ENCODE peak calls at places on chromosomes 1 and 21, in seven cellular contexts. One of them, this sample, is unnamed.

GRCh38 chr1:56973898-56974752 is 8.3 kb upstream of the C8B start:
- ATAC-seq in activated naive CD8-positive, alpha-beta T cell treated with anti-CD3 and anti-CD28 coated beads, Interleukin-2, amount 50 U/mL, for 24 hours: no peak
- ATAC-seq in gastroesophageal sphincter: no peak
- ATAC-seq in stimulated activated effector memory CD8-positive, alpha-beta T cell treated with anti-CD3 and anti-CD28 coated beads, Interleukin-12 subunit alpha, Interleukin-12 subunit beta, amount 100 ng/mL, for 72 hours: no peak
- ATAC-seq in naive thymus-derived CD8-positive, alpha-beta T cell: no peak
- ATAC-seq in effector memory CD8-positive, alpha-beta T cell: no peak
- ATAC-seq in CD4-positive, CD25-positive, alpha-beta regulatory T cell: no peak
- ATAC-seq in this sample: no peak

GRCh38 chr1:245310605-245311531 is 156.1 kb downstream of the KIF26B start:
- ATAC-seq in stimulated activated effector memory CD8-positive, alpha-beta T cell treated with anti-CD3 and anti-CD28 coated beads, Interleukin-12 subunit alpha, Interleukin-12 subunit beta, amount 100 ng/mL, for 72 hours: no peak
- ATAC-seq in naive thymus-derived CD8-positive, alpha-beta T cell: peak
- ATAC-seq in effector memory CD8-positive, alpha-beta T cell: no peak
- ATAC-seq in CD4-positive, CD25-positive, alpha-beta regulatory T cell: peak
- ATAC-seq in activated naive CD8-positive, alpha-beta T cell treated with anti-CD3 and anti-CD28 coated beads, Interleukin-2, amount 50 U/mL, for 24 hours: peak
- ATAC-seq in gastroesophageal sphincter: peak
- ATAC-seq in this sample: peak

GRCh38 chr1:192768463-192768862 is 40.4 kb upstream of the RGS2 start:
- ATAC-seq in gastroesophageal sphincter: no peak
- ATAC-seq in effector memory CD8-positive, alpha-beta T cell: no peak
- ATAC-seq in activated naive CD8-positive, alpha-beta T cell treated with anti-CD3 and anti-CD28 coated beads, Interleukin-2, amount 50 U/mL, for 24 hours: no peak
- ATAC-seq in stimulated activated effector memory CD8-positive, alpha-beta T cell treated with anti-CD3 and anti-CD28 coated beads, Interleukin-12 subunit alpha, Interleukin-12 subunit beta, amount 100 ng/mL, for 72 hours: no peak
- ATAC-seq in CD4-positive, CD25-positive, alpha-beta regulatory T cell: no peak
- ATAC-seq in naive thymus-derived CD8-positive, alpha-beta T cell: no peak
- ATAC-seq in this sample: no peak

GRCh38 chr1:168341576-168341975 is 60.9 kb downstream of the TBX19 start:
- ATAC-seq in stimulated activated effector memory CD8-positive, alpha-beta T cell treated with anti-CD3 and anti-CD28 coated beads, Interleukin-12 subunit alpha, Interleukin-12 subunit beta, amount 100 ng/mL, for 72 hours: peak
- ATAC-seq in activated naive CD8-positive, alpha-beta T cell treated with anti-CD3 and anti-CD28 coated beads, Interleukin-2, amount 50 U/mL, for 24 hours: no peak
- ATAC-seq in naive thymus-derived CD8-positive, alpha-beta T cell: no peak
- ATAC-seq in effector memory CD8-positive, alpha-beta T cell: no peak
- ATAC-seq in gastroesophageal sphincter: no peak
- ATAC-seq in CD4-positive, CD25-positive, alpha-beta regulatory T cell: no peak
- ATAC-seq in this sample: no peak

GRCh38 chr1:109134423-109134822 is 20.5 kb downstream of the ELAPOR1 start:
- ATAC-seq in stimulated activated effector memory CD8-positive, alpha-beta T cell treated with anti-CD3 and anti-CD28 coated beads, Interleukin-12 subunit alpha, Interleukin-12 subunit beta, amount 100 ng/mL, for 72 hours: no peak
- ATAC-seq in activated naive CD8-positive, alpha-beta T cell treated with anti-CD3 and anti-CD28 coated beads, Interleukin-2, amount 50 U/mL, for 24 hours: no peak
- ATAC-seq in naive thymus-derived CD8-positive, alpha-beta T cell: peak
- ATAC-seq in gastroesophageal sphincter: no peak
- ATAC-seq in effector memory CD8-positive, alpha-beta T cell: no peak
- ATAC-seq in CD4-positive, CD25-positive, alpha-beta regulatory T cell: no peak
- ATAC-seq in this sample: no peak

GRCh38 chr1:63843010-63843409 is 69.2 kb downstream of the ROR1 start:
- ATAC-seq in activated naive CD8-positive, alpha-beta T cell treated with anti-CD3 and anti-CD28 coated beads, Interleukin-2, amount 50 U/mL, for 24 hours: no peak
- ATAC-seq in stimulated activated effector memory CD8-positive, alpha-beta T cell treated with anti-CD3 and anti-CD28 coated beads, Interleukin-12 subunit alpha, Interleukin-12 subunit beta, amount 100 ng/mL, for 72 hours: no peak
- ATAC-seq in CD4-positive, CD25-positive, alpha-beta regulatory T cell: no peak
- ATAC-seq in effector memory CD8-positive, alpha-beta T cell: no peak
- ATAC-seq in naive thymus-derived CD8-positive, alpha-beta T cell: no peak
- ATAC-seq in gastroesophageal sphincter: no peak
- ATAC-seq in this sample: no peak

GRCh38 chr21:39040494-39041110 is 142.6 kb downstream of the PSMG1 start:
- ATAC-seq in effector memory CD8-positive, alpha-beta T cell: no peak
- ATAC-seq in stimulated activated effector memory CD8-positive, alpha-beta T cell treated with anti-CD3 and anti-CD28 coated beads, Interleukin-12 subunit alpha, Interleukin-12 subunit beta, amount 100 ng/mL, for 72 hours: no peak
- ATAC-seq in activated naive CD8-positive, alpha-beta T cell treated with anti-CD3 and anti-CD28 coated beads, Interleukin-2, amount 50 U/mL, for 24 hours: no peak
- ATAC-seq in gastroesophageal sphincter: no peak
- ATAC-seq in CD4-positive, CD25-positive, alpha-beta regulatory T cell: no peak
- ATAC-seq in naive thymus-derived CD8-positive, alpha-beta T cell: no peak
- ATAC-seq in this sample: no peak

GRCh38 chr1:24751833-24752232 is 6.6 kb downstream of the CLIC4 start:
- ATAC-seq in CD4-positive, CD25-positive, alpha-beta regulatory T cell: no peak
- ATAC-seq in gastroesophageal sphincter: peak
- ATAC-seq in effector memory CD8-positive, alpha-beta T cell: no peak
- ATAC-seq in naive thymus-derived CD8-positive, alpha-beta T cell: no peak
- ATAC-seq in stimulated activated effector memory CD8-positive, alpha-beta T cell treated with anti-CD3 and anti-CD28 coated beads, Interleukin-12 subunit alpha, Interleukin-12 subunit beta, amount 100 ng/mL, for 72 hours: no peak
- ATAC-seq in activated naive CD8-positive, alpha-beta T cell treated with anti-CD3 and anti-CD28 coated beads, Interleukin-2, amount 50 U/mL, for 24 hours: no peak
- ATAC-seq in this sample: no peak

GRCh38 chr1:219247441-219247840 is 73.8 kb downstream of the LYPLAL1 start:
- ATAC-seq in CD4-positive, CD25-positive, alpha-beta regulatory T cell: no peak
- ATAC-seq in stimulated activated effector memory CD8-positive, alpha-beta T cell treated with anti-CD3 and anti-CD28 coated beads, Interleukin-12 subunit alpha, Interleukin-12 subunit beta, amount 100 ng/mL, for 72 hours: no peak
- ATAC-seq in gastroesophageal sphincter: no peak
- ATAC-seq in effector memory CD8-positive, alpha-beta T cell: no peak
- ATAC-seq in naive thymus-derived CD8-positive, alpha-beta T cell: no peak
- ATAC-seq in activated naive CD8-positive, alpha-beta T cell treated with anti-CD3 and anti-CD28 coated beads, Interleukin-2, amount 50 U/mL, for 24 hours: no peak
- ATAC-seq in this sample: no peak

GRCh38 chr1:17207046-17207445 is 2.1 kb downstream of the PADI1 start:
- ATAC-seq in stimulated activated effector memory CD8-positive, alpha-beta T cell treated with anti-CD3 and anti-CD28 coated beads, Interleukin-12 subunit alpha, Interleukin-12 subunit beta, amount 100 ng/mL, for 72 hours: no peak
- ATAC-seq in effector memory CD8-positive, alpha-beta T cell: no peak
- ATAC-seq in gastroesophageal sphincter: no peak
- ATAC-seq in CD4-positive, CD25-positive, alpha-beta regulatory T cell: no peak
- ATAC-seq in activated naive CD8-positive, alpha-beta T cell treated with anti-CD3 and anti-CD28 coated beads, Interleukin-2, amount 50 U/mL, for 24 hours: no peak
- ATAC-seq in naive thymus-derived CD8-positive, alpha-beta T cell: no peak
- ATAC-seq in this sample: peak

GRCh38 chr21:31658053-31658452 is 1.4 kb upstream of the SOD1 start:
- ATAC-seq in effector memory CD8-positive, alpha-beta T cell: no peak
- ATAC-seq in gastroesophageal sphincter: no peak
- ATAC-seq in stimulated activated effector memory CD8-positive, alpha-beta T cell treated with anti-CD3 and anti-CD28 coated beads, Interleukin-12 subunit alpha, Interleukin-12 subunit beta, amount 100 ng/mL, for 72 hours: no peak
- ATAC-seq in CD4-positive, CD25-positive, alpha-beta regulatory T cell: no peak
- ATAC-seq in activated naive CD8-positive, alpha-beta T cell treated with anti-CD3 and anti-CD28 coated beads, Interleukin-2, amount 50 U/mL, for 24 hours: no peak
- ATAC-seq in naive thymus-derived CD8-positive, alpha-beta T cell: no peak
- ATAC-seq in this sample: no peak

GRCh38 chr21:36965720-36966065 is 776 bp downstream of the HLCS start:
- ATAC-seq in stimulated activated effector memory CD8-positive, alpha-beta T cell treated with anti-CD3 and anti-CD28 coated beads, Interleukin-12 subunit alpha, Interleukin-12 subunit beta, amount 100 ng/mL, for 72 hours: no peak
- ATAC-seq in naive thymus-derived CD8-positive, alpha-beta T cell: no peak
- ATAC-seq in CD4-positive, CD25-positive, alpha-beta regulatory T cell: no peak
- ATAC-seq in activated naive CD8-positive, alpha-beta T cell treated with anti-CD3 and anti-CD28 coated beads, Interleukin-2, amount 50 U/mL, for 24 hours: no peak
- ATAC-seq in gastroesophageal sphincter: peak
- ATAC-seq in effector memory CD8-positive, alpha-beta T cell: no peak
- ATAC-seq in this sample: no peak

GRCh38 chr1:112700290-112701226 is 6.4 kb downstream of the RHOC start:
- ATAC-seq in stimulated activated effector memory CD8-positive, alpha-beta T cell treated with anti-CD3 and anti-CD28 coated beads, Interleukin-12 subunit alpha, Interleukin-12 subunit beta, amount 100 ng/mL, for 72 hours: peak
- ATAC-seq in effector memory CD8-positive, alpha-beta T cell: peak
- ATAC-seq in naive thymus-derived CD8-positive, alpha-beta T cell: peak
- ATAC-seq in gastroesophageal sphincter: peak
- ATAC-seq in CD4-positive, CD25-positive, alpha-beta regulatory T cell: peak
- ATAC-seq in activated naive CD8-positive, alpha-beta T cell treated with anti-CD3 and anti-CD28 coated beads, Interleukin-2, amount 50 U/mL, for 24 hours: peak
- ATAC-seq in this sample: peak

GRCh38 chr1:241775021-241775420 is 73.0 kb upstream of the EXO1 start:
- ATAC-seq in stimulated activated effector memory CD8-positive, alpha-beta T cell treated with anti-CD3 and anti-CD28 coated beads, Interleukin-12 subunit alpha, Interleukin-12 subunit beta, amount 100 ng/mL, for 72 hours: no peak
- ATAC-seq in naive thymus-derived CD8-positive, alpha-beta T cell: no peak
- ATAC-seq in gastroesophageal sphincter: no peak
- ATAC-seq in CD4-positive, CD25-positive, alpha-beta regulatory T cell: no peak
- ATAC-seq in activated naive CD8-positive, alpha-beta T cell treated with anti-CD3 and anti-CD28 coated beads, Interleukin-2, amount 50 U/mL, for 24 hours: no peak
- ATAC-seq in effector memory CD8-positive, alpha-beta T cell: no peak
- ATAC-seq in this sample: no peak

GRCh38 chr1:48761411-48761810 is 15.3 kb downstream of the BEND5 start:
- ATAC-seq in stimulated activated effector memory CD8-positive, alpha-beta T cell treated with anti-CD3 and anti-CD28 coated beads, Interleukin-12 subunit alpha, Interleukin-12 subunit beta, amount 100 ng/mL, for 72 hours: no peak
- ATAC-seq in CD4-positive, CD25-positive, alpha-beta regulatory T cell: no peak
- ATAC-seq in activated naive CD8-positive, alpha-beta T cell treated with anti-CD3 and anti-CD28 coated beads, Interleukin-2, amount 50 U/mL, for 24 hours: no peak
- ATAC-seq in gastroesophageal sphincter: no peak
- ATAC-seq in naive thymus-derived CD8-positive, alpha-beta T cell: no peak
- ATAC-seq in effector memory CD8-positive, alpha-beta T cell: no peak
- ATAC-seq in this sample: no peak

GRCh38 chr1:226588484-226588883 is 39.9 kb downstream of the STUM start:
- ATAC-seq in CD4-positive, CD25-positive, alpha-beta regulatory T cell: no peak
- ATAC-seq in gastroesophageal sphincter: peak
- ATAC-seq in stimulated activated effector memory CD8-positive, alpha-beta T cell treated with anti-CD3 and anti-CD28 coated beads, Interleukin-12 subunit alpha, Interleukin-12 subunit beta, amount 100 ng/mL, for 72 hours: no peak
- ATAC-seq in naive thymus-derived CD8-positive, alpha-beta T cell: no peak
- ATAC-seq in effector memory CD8-positive, alpha-beta T cell: no peak
- ATAC-seq in activated naive CD8-positive, alpha-beta T cell treated with anti-CD3 and anti-CD28 coated beads, Interleukin-2, amount 50 U/mL, for 24 hours: no peak
- ATAC-seq in this sample: no peak

GRCh38 chr1:167795810-167796740 is 74.3 kb downstream of the MPZL1 start:
- ATAC-seq in CD4-positive, CD25-positive, alpha-beta regulatory T cell: no peak
- ATAC-seq in gastroesophageal sphincter: peak
- ATAC-seq in stimulated activated effector memory CD8-positive, alpha-beta T cell treated with anti-CD3 and anti-CD28 coated beads, Interleukin-12 subunit alpha, Interleukin-12 subunit beta, amount 100 ng/mL, for 72 hours: no peak
- ATAC-seq in naive thymus-derived CD8-positive, alpha-beta T cell: no peak
- ATAC-seq in effector memory CD8-positive, alpha-beta T cell: no peak
- ATAC-seq in activated naive CD8-positive, alpha-beta T cell treated with anti-CD3 and anti-CD28 coated beads, Interleukin-2, amount 50 U/mL, for 24 hours: no peak
- ATAC-seq in this sample: no peak

GRCh38 chr1:203520315-203520714 is 26.4 kb downstream of the OPTC start:
- ATAC-seq in stimulated activated effector memory CD8-positive, alpha-beta T cell treated with anti-CD3 and anti-CD28 coated beads, Interleukin-12 subunit alpha, Interleukin-12 subunit beta, amount 100 ng/mL, for 72 hours: no peak
- ATAC-seq in CD4-positive, CD25-positive, alpha-beta regulatory T cell: no peak
- ATAC-seq in effector memory CD8-positive, alpha-beta T cell: no peak
- ATAC-seq in activated naive CD8-positive, alpha-beta T cell treated with anti-CD3 and anti-CD28 coated beads, Interleukin-2, amount 50 U/mL, for 24 hours: no peak
- ATAC-seq in naive thymus-derived CD8-positive, alpha-beta T cell: no peak
- ATAC-seq in gastroesophageal sphincter: peak
- ATAC-seq in this sample: no peak

GRCh38 chr1:97824644-97825043 is 96.2 kb downstream of the DPYD start:
- ATAC-seq in effector memory CD8-positive, alpha-beta T cell: no peak
- ATAC-seq in CD4-positive, CD25-positive, alpha-beta regulatory T cell: no peak
- ATAC-seq in activated naive CD8-positive, alpha-beta T cell treated with anti-CD3 and anti-CD28 coated beads, Interleukin-2, amount 50 U/mL, for 24 hours: no peak
- ATAC-seq in gastroesophageal sphincter: no peak
- ATAC-seq in naive thymus-derived CD8-positive, alpha-beta T cell: no peak
- ATAC-seq in stimulated activated effector memory CD8-positive, alpha-beta T cell treated with anti-CD3 and anti-CD28 coated beads, Interleukin-12 subunit alpha, Interleukin-12 subunit beta, amount 100 ng/mL, for 72 hours: no peak
- ATAC-seq in this sample: no peak

GRCh38 chr1:105204836-105205371 is 1455.2 kb downstream of the AMY1C start:
- ATAC-seq in gastroesophageal sphincter: no peak
- ATAC-seq in CD4-positive, CD25-positive, alpha-beta regulatory T cell: no peak
- ATAC-seq in effector memory CD8-positive, alpha-beta T cell: no peak
- ATAC-seq in stimulated activated effector memory CD8-positive, alpha-beta T cell treated with anti-CD3 and anti-CD28 coated beads, Interleukin-12 subunit alpha, Interleukin-12 subunit beta, amount 100 ng/mL, for 72 hours: no peak
- ATAC-seq in naive thymus-derived CD8-positive, alpha-beta T cell: no peak
- ATAC-seq in activated naive CD8-positive, alpha-beta T cell treated with anti-CD3 and anti-CD28 coated beads, Interleukin-2, amount 50 U/mL, for 24 hours: peak
- ATAC-seq in this sample: no peak

GRCh38 chr1:204446413-204447111 is 34.9 kb upstream of the PPP1R15B start:
- ATAC-seq in activated naive CD8-positive, alpha-beta T cell treated with anti-CD3 and anti-CD28 coated beads, Interleukin-2, amount 50 U/mL, for 24 hours: peak
- ATAC-seq in CD4-positive, CD25-positive, alpha-beta regulatory T cell: peak
- ATAC-seq in gastroesophageal sphincter: peak
- ATAC-seq in effector memory CD8-positive, alpha-beta T cell: peak
- ATAC-seq in stimulated activated effector memory CD8-positive, alpha-beta T cell treated with anti-CD3 and anti-CD28 coated beads, Interleukin-12 subunit alpha, Interleukin-12 subunit beta, amount 100 ng/mL, for 72 hours: peak
- ATAC-seq in naive thymus-derived CD8-positive, alpha-beta T cell: peak
- ATAC-seq in this sample: peak